ENCODE peak calls at places on chromosome 7, in ten cellular contexts. H, E, T, M, N, Z, O, C, L and U are unnamed samples.

GRCh38 chr7:74334026-74334425 is 44.8 kb downstream of the CLIP2 start:
- DNase-seq in H (no peak), E (no peak), T (no peak), M (no peak), N (no peak), Z (no peak), O (no peak), C (peak; percentile 24), L (no peak), U (peak; percentile 42)

GRCh38 chr7:137774793-137775201 is 72.0 kb downstream of the DGKI start:
- DNase-seq in H (no peak), E (no peak), T (no peak), M (no peak), N (no peak), Z (peak; percentile 16), O (no peak), C (no peak), L (no peak), U (no peak)

GRCh38 chr7:88218836-88219605 is 817 bp downstream of the SRI start:
- DNase-seq in H (peak; percentile 58), E (peak; percentile 70), T (peak; percentile 54), M (peak; percentile 78), N (peak; percentile 55), Z (peak; percentile 68), O (no peak), C (peak; percentile 49), L (peak; percentile 62), U (no peak)

GRCh38 chr7:43439631-43440401 is 143.1 kb upstream of the STK17A start:
- DNase-seq in H (peak; percentile 60), E (peak; percentile 74), T (no peak), M (no peak), N (peak; percentile 70), Z (peak; percentile 71), O (peak; percentile 38), C (no peak), L (peak; percentile 71), U (no peak)

GRCh38 chr7:155521743-155522398 is 24.5 kb downstream of the CNPY1 start:
- DNase-seq in H (no peak), E (no peak), T (no peak), M (no peak), N (no peak), Z (no peak), O (no peak), C (no peak), L (no peak), U (no peak)

GRCh38 chr7:92108821-92109220 is 25.5 kb downstream of the CYP51A1 start:
- DNase-seq in H (no peak), E (no peak), T (no peak), M (no peak), N (no peak), Z (no peak), O (no peak), C (no peak), L (no peak), U (no peak)

GRCh38 chr7:6250364-6250833 is 22.0 kb downstream of the CYTH3 start:
- DNase-seq in H (no peak), E (no peak), T (no peak), M (no peak), N (no peak), Z (no peak), O (no peak), C (no peak), L (no peak), U (no peak)

GRCh38 chr7:33903770-33904679 is 1.3 kb upstream of the BMPER start:
- DNase-seq in H (peak; percentile 81), E (no peak), T (no peak), M (peak; percentile 33), N (no peak), Z (peak; percentile 42), O (no peak), C (peak; percentile 21), L (no peak), U (no peak)

GRCh38 chr7:13986208-13986607 is 3.3 kb downstream of the ETV1 start:
- DNase-seq in H (no peak), E (no peak), T (no peak), M (no peak), N (peak; percentile 55), Z (peak; percentile 51), O (no peak), C (no peak), L (no peak), U (no peak)

GRCh38 chr7:13982940-13983677 is 6.4 kb downstream of the ETV1 start:
- DNase-seq in H (no peak), E (no peak), T (no peak), M (no peak), N (peak; percentile 71), Z (peak; percentile 43), O (no peak), C (no peak), L (no peak), U (no peak)

GRCh38 chr7:13988011-13988410 is 1.5 kb downstream of the ETV1 start:
- DNase-seq in H (no peak), E (no peak), T (no peak), M (no peak), N (peak; percentile 56), Z (peak; percentile 84), O (no peak), C (no peak), L (no peak), U (no peak)

GRCh38 chr7:13987395-13987794 is 2.1 kb downstream of the ETV1 start:
- DNase-seq in H (no peak), E (no peak), T (no peak), M (no peak), N (no peak), Z (no peak), O (no peak), C (no peak), L (no peak), U (no peak)

DNA sequence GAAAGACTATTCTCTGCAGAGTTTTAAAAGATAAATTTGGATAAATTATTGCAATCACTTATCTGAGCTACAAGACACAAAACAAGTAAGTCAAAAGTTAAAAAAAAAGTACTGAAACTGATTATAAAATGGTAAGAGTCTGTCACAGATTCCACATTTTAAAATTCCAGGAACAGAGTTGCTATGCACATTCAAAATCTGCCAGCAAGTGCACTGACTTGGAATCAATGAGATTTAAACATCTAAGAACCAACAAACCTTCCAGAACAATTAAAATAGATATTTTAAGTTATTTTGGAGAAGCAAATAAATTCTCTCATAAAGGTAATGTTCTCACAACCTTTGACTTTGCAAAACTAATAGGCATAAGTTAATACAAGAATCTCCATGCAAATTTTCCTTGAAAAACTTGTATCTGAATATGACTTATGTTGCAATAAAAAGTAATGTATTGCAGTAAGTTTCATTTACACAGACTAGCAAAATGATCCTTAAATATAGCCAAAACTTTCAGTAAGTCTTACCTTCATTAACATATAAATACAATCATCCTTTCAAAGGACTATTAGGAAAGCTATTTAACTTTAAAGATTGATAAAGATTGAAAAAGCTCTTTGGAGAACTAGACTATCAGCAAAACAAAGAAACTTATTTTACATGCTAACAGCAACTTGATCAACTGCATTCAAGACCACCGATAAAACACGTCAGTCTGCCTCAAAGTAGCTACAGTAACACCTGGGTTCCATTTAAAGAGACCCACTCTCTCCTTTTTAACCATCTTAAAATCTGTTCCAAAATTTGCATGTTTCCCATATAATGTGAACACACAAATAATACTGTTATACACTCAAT is 4.4 kb downstream of the ETV1 start:
- DNase-seq in H (no peak), E (no peak), T (no peak), M (no peak), N (no peak), Z (peak; percentile 54), O (no peak), C (no peak), L (no peak), U (no peak)
- H3K4me3 ChIP-seq in H (no peak overlapping the region), E (no peak overlapping the region), T (no peak overlapping the region), M (no peak overlapping the region), N (peak overlapping the region; percentile 24), Z (peak overlapping the region; percentile 94), O (no peak overlapping the region), C (peak overlapping the region; percentile 85), L (no peak overlapping the region), U (no peak overlapping the region)

GRCh38 chr7:134686782-134687181 is 40.1 kb downstream of the BPGM start:
- DNase-seq in H (no peak), E (no peak), T (no peak), M (no peak), N (no peak), Z (peak; percentile 66), O (no peak), C (no peak), L (no peak), U (no peak)
- TF ChIP-seq CTCF in H (peak; percentile 19), E (no peak), T (no peak), M (no peak), N (peak; percentile 63), Z (peak; percentile 36), O (peak; percentile 37), C (peak; percentile 54), L (peak; percentile 57), U (peak; percentile 49)

DNA sequence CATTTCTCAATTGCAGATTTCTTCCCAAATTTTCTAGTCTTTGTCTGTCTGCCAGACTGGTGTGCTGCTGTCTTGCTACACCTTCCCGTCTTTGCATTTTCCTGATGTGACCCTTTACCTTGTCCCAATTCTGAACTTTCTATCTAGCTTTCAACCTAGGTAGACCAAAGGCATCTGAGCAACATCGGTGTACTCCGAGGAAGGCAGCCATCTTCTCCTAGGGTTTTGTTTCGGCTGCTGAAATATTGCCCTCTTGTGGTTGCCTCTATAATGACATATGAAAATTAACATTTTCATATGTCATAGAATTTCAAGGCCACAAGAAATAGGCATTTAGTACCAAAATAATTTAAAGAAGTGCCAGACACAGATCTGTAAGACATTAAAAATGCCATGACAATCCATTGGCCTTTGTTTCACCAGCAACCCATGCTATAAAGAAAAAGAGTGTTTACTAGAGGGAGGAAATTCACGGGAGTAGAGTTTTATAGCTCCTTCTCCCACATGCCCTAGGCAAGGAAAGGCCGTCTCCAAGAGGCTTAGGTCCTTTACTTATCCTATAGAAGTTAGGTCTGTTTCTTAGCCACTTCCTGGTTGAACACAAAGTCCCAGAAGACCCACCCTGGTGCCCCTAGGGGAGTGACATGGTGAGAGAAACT is 23.4 kb downstream of the OR9A2 start:
- DNase-seq in H (no peak), E (peak; percentile 73), T (peak; percentile 12), M (no peak), N (peak; percentile 76), Z (peak; percentile 63), O (peak; percentile 36), C (no peak), L (peak; percentile 59), U (peak; percentile 7)
- H3K4me3 ChIP-seq in H (peak overlapping the region; percentile 35), E (no peak overlapping the region), T (no peak overlapping the region), M (no peak overlapping the region), N (peak overlapping the region; percentile 1), Z (peak overlapping the region; percentile 41), O (peak overlapping the region; percentile 11), C (peak overlapping the region; percentile 18), L (no peak overlapping the region), U (no peak overlapping the region)

DNA sequence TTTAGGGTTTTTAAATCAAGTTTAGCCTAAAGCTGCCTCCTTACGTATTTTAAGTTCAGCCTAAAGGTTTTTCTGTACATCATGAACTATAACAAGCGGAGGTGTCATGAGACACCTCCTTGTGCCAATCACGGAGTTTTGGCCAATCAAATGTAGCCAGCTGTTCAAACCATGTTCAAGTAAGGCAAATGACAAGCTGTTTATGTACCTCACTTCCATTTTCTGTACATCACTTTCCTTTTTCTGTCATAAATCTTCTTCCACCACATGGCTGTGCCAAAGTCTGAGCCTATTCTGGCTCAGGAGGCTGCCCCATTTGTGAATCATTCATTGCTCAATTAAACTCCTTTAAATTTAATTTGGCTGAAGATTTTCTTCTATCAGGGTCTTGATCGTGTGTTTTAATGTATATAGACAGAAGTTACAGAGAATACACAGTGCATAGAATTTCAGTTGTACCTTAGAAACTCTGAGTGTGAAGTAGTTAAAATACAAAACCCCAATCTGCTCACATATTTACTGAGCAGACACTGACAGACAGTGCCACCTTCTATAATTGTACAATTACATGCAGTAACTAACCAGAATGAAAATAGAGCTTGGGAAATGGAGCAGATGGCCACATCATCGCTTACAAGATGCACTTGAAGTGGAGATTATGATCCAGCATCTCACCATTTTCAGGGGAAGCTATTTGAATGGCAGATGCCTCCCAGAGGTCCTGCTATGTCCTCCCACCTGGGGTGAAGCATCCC is 76.9 kb upstream of the LANCL2 start:
- DNase-seq in H (no peak), E (no peak), T (no peak), M (no peak), N (no peak), Z (peak; percentile 11), O (no peak), C (no peak), L (no peak), U (no peak)
- TF ChIP-seq CTCF in H (no peak), E (no peak), T (no peak), M (no peak), N (no peak), Z (no peak), O (no peak), C (no peak), L (no peak), U (no peak)